ENCODE peak calls at places on chromosomes 6 and 20, in nine cellular contexts. M, X, E, T, S, Q, J, K and A are unnamed samples.

GRCh38 chr6:13336553-13336952 is 8.2 kb upstream of the TBC1D7 start:
- DNase-seq in M (peak; percentile 73), X (peak; percentile 82), E (no peak), T (peak; percentile 65), S (peak; percentile 73), Q (peak; percentile 69), J (peak; percentile 85), K (peak; percentile 93), A (peak; percentile 63)

GRCh38 chr20:53517146-53517545 is 76.5 kb downstream of the ZNF217 start:
- DNase-seq in M (no peak), X (no peak), E (no peak), T (no peak), S (no peak), Q (no peak), J (no peak), K (no peak), A (no peak)

GRCh38 chr6:169527306-169527705 is 174.5 kb downstream of the WDR27 start:
- DNase-seq in M (no peak), X (no peak), E (no peak), T (no peak), S (peak; percentile 31), Q (no peak), J (no peak), K (no peak), A (no peak)

GRCh38 chr6:12325872-12326271 is 35.7 kb downstream of the EDN1 start:
- DNase-seq in M (no peak), X (no peak), E (no peak), T (no peak), S (no peak), Q (no peak), J (no peak), K (no peak), A (no peak)

GRCh38 chr20:58045156-58045555 is 183.3 kb downstream of the ANKRD60 start:
- DNase-seq in M (no peak), X (no peak), E (no peak), T (no peak), S (no peak), Q (no peak), J (no peak), K (no peak), A (no peak)

GRCh38 chr20:19784511-19785172 is 26.6 kb downstream of the RIN2 start:
- DNase-seq in M (peak; percentile 40), X (peak; percentile 67), E (no peak), T (no peak), S (peak; percentile 85), Q (peak; percentile 65), J (no peak), K (peak; percentile 84), A (peak; percentile 55)

GRCh38 chr6:79431469-79431868 is 105.8 kb downstream of the LCA5 start:
- DNase-seq in M (no peak), X (peak; percentile 25), E (no peak), T (no peak), S (no peak), Q (no peak), J (no peak), K (no peak), A (no peak)

GRCh38 chr6:129852257-129852858 is 8.8 kb downstream of the TMEM244 start:
- DNase-seq in M (no peak), X (no peak), E (no peak), T (no peak), S (no peak), Q (no peak), J (no peak), K (no peak), A (no peak)

GRCh38 chr6:142737368-142738060 is 207.5 kb downstream of the HIVEP2 start:
- DNase-seq in M (no peak), X (no peak), E (no peak), T (no peak), S (no peak), Q (no peak), J (no peak), K (no peak), A (no peak)

GRCh38 chr20:53642196-53643030 is 48.8 kb upstream of the ZNF217 start:
- DNase-seq in M (no peak), X (peak; percentile 72), E (peak; percentile 49), T (no peak), S (peak; percentile 47), Q (no peak), J (peak; percentile 33), K (no peak), A (no peak)

GRCh38 chr6:49333345-49334120 is 129.5 kb downstream of the MMUT start:
- DNase-seq in M (no peak), X (no peak), E (no peak), T (no peak), S (no peak), Q (no peak), J (no peak), K (no peak), A (no peak)

GRCh38 chr6:29696147-29697129 is 15.5 kb upstream of the ZFP57 start:
- DNase-seq in M (no peak), X (peak; percentile 31), E (no peak), T (no peak), S (peak; percentile 16), Q (peak; percentile 58), J (no peak), K (no peak), A (peak; percentile 57)

GRCh38 chr6:108966855-108967755 is 118.9 kb downstream of the ARMC2 start:
- DNase-seq in M (peak; percentile 57), X (no peak), E (no peak), T (no peak), S (peak; percentile 61), Q (no peak), J (no peak), K (no peak), A (no peak)

GRCh38 chr6:5645275-5645674 is 361.4 kb downstream of the NRN1 start:
- DNase-seq in M (no peak), X (no peak), E (no peak), T (no peak), S (no peak), Q (no peak), J (no peak), K (peak; percentile 4), A (no peak)

GRCh38 chr6:88556663-88557062 is 390.5 kb upstream of the CNR1 start:
- DNase-seq in M (no peak), X (no peak), E (no peak), T (no peak), S (no peak), Q (no peak), J (no peak), K (no peak), A (no peak)

GRCh38 chr6:64037421-64037820 is 401.8 kb downstream of the PHF3 start:
- DNase-seq in M (no peak), X (no peak), E (no peak), T (no peak), S (no peak), Q (no peak), J (no peak), K (no peak), A (no peak)

GRCh38 chr20:36792422-36792821 is 18.9 kb upstream of the DSN1 start:
- DNase-seq in M (no peak), X (peak; percentile 70), E (peak; percentile 77), T (no peak), S (peak; percentile 76), Q (no peak), J (no peak), K (peak; percentile 79), A (peak; percentile 68)

DNA sequence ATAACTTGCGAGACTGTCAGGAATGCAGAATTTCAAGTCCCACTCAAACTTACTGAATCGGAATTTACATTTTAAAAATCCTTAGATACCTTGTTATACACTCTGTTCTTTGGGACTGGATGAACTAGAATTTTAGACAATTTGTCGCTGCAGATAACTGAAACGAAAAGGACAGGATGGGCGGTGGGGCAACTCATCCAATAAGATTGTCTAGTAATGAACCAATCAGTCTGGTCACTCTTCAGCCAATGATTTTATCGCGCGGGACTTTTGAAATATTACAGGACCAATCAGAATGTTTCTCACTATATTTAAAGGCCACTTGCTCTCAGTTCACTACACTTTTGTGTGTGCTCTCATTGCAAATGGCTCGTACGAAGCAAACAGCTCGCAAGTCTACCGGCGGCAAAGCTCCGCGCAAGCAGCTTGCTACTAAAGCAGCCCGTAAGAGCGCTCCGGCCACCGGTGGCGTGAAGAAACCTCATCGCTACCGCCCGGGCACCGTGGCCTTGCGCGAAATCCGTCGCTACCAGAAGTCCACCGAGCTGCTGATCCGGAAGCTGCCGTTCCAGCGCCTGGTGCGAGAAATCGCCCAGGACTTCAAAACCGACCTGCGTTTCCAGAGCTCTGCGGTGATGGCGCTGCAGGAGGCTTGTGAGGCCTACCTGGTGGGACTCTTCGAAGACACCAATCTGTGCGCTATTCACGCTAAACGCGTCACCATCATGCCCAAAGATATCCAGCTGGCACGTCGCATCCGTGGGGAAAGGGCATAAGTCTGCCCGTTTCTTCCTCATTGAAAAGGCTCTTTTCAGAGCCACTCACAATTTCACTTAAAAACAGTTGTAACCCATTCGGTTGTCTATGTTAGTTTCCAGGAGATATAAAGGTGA is 41.9 kb upstream of the HFE start:
- DNase-seq in M (peak; percentile 63), X (peak; percentile 99), E (no peak), T (peak; percentile 70), S (peak; percentile 98), Q (peak; percentile 87), J (peak; percentile 64), K (peak; percentile 88), A (peak; percentile 83)
- TF ChIP-seq CTCF in M (no peak), X (peak; percentile 19), E (peak; percentile 37), T (no peak), S (peak; percentile 54), Q (no peak), J (no peak), K (no peak), A (peak; percentile 26)

GRCh38 chr6:32096087-32096393 is 13.1 kb downstream of the TNXB start:
- DNase-seq in M (no peak), X (no peak), E (no peak), T (no peak), S (no peak), Q (no peak), J (no peak), K (no peak), A (no peak)

GRCh38 chr6:32096394-32097258 is 12.5 kb downstream of the TNXB start:
- DNase-seq in M (no peak), X (no peak), E (no peak), T (no peak), S (no peak), Q (no peak), J (no peak), K (no peak), A (no peak)

GRCh38 chr6:32092760-32093497 is 16.2 kb downstream of the TNXB start:
- DNase-seq in M (peak; percentile 68), X (no peak), E (no peak), T (no peak), S (peak; percentile 46), Q (no peak), J (no peak), K (no peak), A (no peak)

GRCh38 chr6:32095338-32096086 is 13.6 kb downstream of the TNXB start:
- DNase-seq in M (no peak), X (no peak), E (no peak), T (no peak), S (no peak), Q (no peak), J (no peak), K (no peak), A (no peak)
- TF ChIP-seq CTCF in M (no peak), X (no peak), E (no peak), T (no peak), S (no peak), Q (no peak), J (no peak), K (peak; percentile 10), A (no peak)

GRCh38 chr20:5806457-5807263 is 56.5 kb downstream of the SHLD1 start:
- DNase-seq in M (no peak), X (no peak), E (no peak), T (no peak), S (no peak), Q (no peak), J (no peak), K (no peak), A (no peak)
- TF ChIP-seq CTCF in M (no peak), X (no peak), E (peak; percentile 23), T (no peak), S (peak; percentile 31), Q (no peak), J (no peak), K (no peak), A (peak; percentile 20)

GRCh38 chr20:50112512-50113419 is at the start of gene UBE2V1:
- DNase-seq in M (peak; percentile 90), X (peak; percentile 94), E (no peak), T (peak; percentile 85), S (peak; percentile 63), Q (peak; percentile 93), J (peak; percentile 84), K (no peak), A (peak; percentile 91)
- TF ChIP-seq CTCF in M (peak; percentile 38), X (peak; percentile 43), E (peak; percentile 43), T (peak; percentile 33), S (peak; percentile 72), Q (peak; percentile 36), J (peak; percentile 28), K (peak; percentile 44), A (peak; percentile 49)